ENCODE peak calls at places on chromosomes 3 and 15, in four cellular contexts. A, D, Q and X are unnamed samples. For H3K27me3, the result is how much of the 10 kb centered on the place peaks cover.

GRCh38 chr3:56131976-56132590 is 336.2 kb downstream of the ERC2 start:
- DNase-seq in D (no peak), Q (peak), A (peak), X (peak)

GRCh38 chr3:62607287-62608029 is 234.1 kb upstream of the FEZF2 start:
- DNase-seq in A (peak), D (peak), Q (no peak), X (peak)

GRCh38 chr15:70264014-70264492 is 166.3 kb upstream of the TLE3 start:
- DNase-seq in D (no peak), A (no peak), Q (peak), X (no peak)

GRCh38 chr3:164450276-164450905 is 627.9 kb downstream of the SI start:
- DNase-seq in A (peak), D (no peak), Q (peak), X (no peak)

GRCh38 chr15:93300796-93301195 is 211.8 kb upstream of the RGMA start:
- DNase-seq in A (no peak), D (peak), Q (peak), X (no peak)

GRCh38 chr3:149657458-149657795 is 398 bp downstream of the WWTR1 start:
- DNase-seq in Q (peak), A (peak), D (peak), X (no peak)

GRCh38 chr3:174951023-174951422 is 91.9 kb downstream of the NAALADL2 start:
- DNase-seq in Q (no peak), A (peak), D (no peak), X (no peak)

GRCh38 chr15:90817117-90818057 is 51.0 kb upstream of the FURIN start:
- DNase-seq in A (no peak), Q (no peak), D (peak), X (no peak)

GRCh38 chr15:94924971-94925593 is 693.7 kb downstream of the MCTP2 start:
- DNase-seq in D (no peak), A (no peak), Q (no peak), X (peak)

GRCh38 chr3:8421267-8421666 is 80.4 kb upstream of the LMCD1 start:
- DNase-seq in A (no peak), D (no peak), Q (no peak), X (no peak)

GRCh38 chr15:80228959-80229610 is 22.9 kb downstream of the CTXND1 start:
- DNase-seq in Q (no peak), D (no peak), A (peak), X (peak)

GRCh38 chr3:164498917-164499316 is 579.4 kb downstream of the SI start:
- DNase-seq in D (no peak), Q (no peak), A (no peak), X (no peak)

GRCh38 chr15:90562669-90563068 is 32.9 kb downstream of the CRTC3 start:
- DNase-seq in Q (no peak), A (no peak), D (no peak), X (no peak)

GRCh38 chr3:123791898-123792297 is 92.2 kb downstream of the MYLK start:
- DNase-seq in Q (no peak), A (no peak), D (no peak), X (peak)

DNA sequence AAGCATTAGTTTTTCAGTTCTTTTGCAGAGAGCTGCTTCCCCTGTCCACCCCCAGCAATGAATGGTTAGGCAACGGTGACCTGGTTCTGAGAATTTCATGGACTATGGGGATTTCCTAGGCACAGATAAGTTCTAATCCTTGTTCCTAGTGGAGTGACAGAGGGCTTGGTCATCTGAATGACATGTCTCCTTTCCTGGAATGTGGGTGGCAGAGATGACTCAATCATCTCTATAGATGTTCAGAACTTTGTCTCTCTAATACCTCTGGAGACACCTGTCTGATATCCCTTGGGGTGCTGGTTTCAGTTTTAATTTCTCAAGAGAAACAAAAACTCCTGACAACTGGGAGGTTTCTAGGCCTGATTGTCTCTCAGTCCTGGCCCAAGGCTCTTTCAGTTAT is 10.4 kb downstream of the PLA2G4E start:
- DNase-seq in A (no peak), Q (no peak), D (no peak), X (no peak)
- H3K27me3 ChIP-seq in A (under half), Q (under half), D (under half), X (under half)

GRCh38 chr3:187238239-187238638 is 41.0 kb downstream of the RTP1 start:
- DNase-seq in D (no peak), Q (no peak), A (no peak), X (no peak)

GRCh38 chr3:187242900-187243299 is 45.6 kb downstream of the RTP1 start:
- DNase-seq in D (no peak), Q (no peak), A (no peak), X (no peak)

GRCh38 chr3:187242435-187242834 is 45.1 kb downstream of the RTP1 start:
- DNase-seq in Q (no peak), D (no peak), A (peak), X (peak)

GRCh38 chr3:187237741-187238140 is 40.5 kb downstream of the RTP1 start:
- DNase-seq in D (no peak), Q (no peak), A (no peak), X (no peak)

GRCh38 chr3:187236963-187237362 is 39.7 kb downstream of the RTP1 start:
- DNase-seq in Q (no peak), D (no peak), A (no peak), X (no peak)
- H3K27me3 ChIP-seq in Q (under half), D (under half), A (under half), X (under half)

DNA sequence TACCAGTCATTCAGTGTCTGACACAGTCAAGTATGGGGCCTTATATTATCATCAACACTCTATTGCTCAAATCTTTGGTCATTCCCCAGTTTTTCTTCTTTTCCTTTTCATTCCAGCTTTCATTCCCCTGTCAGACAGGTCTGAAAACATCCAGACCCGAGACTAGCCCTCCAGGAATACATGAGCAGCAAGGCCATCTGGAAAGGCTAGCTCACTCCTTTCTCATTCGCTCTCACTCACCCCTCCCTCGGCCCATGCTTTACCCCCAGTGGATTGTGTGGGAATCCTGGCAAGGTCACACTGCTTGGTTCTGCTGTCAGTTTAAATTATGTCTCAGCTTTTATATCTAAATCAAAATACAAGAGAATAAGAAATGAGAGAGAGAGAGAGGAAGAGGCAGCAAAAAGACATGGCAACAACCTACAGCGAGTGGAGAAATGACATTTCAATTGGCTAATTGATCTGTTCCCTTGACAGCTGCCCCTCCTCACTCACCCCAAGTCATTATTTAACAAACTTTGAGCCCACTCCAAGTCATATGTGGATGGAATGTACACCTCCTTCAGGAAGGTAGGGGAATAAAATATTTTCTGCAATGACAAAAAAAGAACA is 962.2 kb downstream of the TUSC7 start:
- DNase-seq in A (no peak), D (no peak), Q (no peak), X (no peak)
- H3K27me3 ChIP-seq in A (under half), D (under half), Q (under half), X (under half)

DNA sequence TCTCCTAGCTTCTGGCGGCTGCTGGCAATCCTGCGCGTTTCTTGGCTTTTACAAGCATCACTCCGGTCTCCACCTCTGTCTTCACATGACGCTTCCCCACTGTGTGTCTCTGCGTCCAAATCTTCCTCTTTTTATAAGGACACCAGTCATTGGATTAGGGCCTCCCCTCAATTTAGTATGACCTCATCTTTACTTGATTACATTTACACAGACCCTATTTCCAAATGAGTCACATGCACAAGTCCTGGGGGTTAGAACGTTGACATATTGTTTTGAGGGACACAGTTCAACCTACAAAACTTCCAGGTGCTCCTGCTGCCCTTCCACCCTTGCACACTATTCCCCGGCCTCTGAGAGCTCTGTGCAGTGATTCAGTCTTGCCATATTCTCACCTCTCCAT is 215.3 kb downstream of the OPA1 start:
- DNase-seq in D (no peak), A (no peak), Q (no peak), X (no peak)
- H3K27me3 ChIP-seq in D (under half), A (half or more), Q (under half), X (under half)

GRCh38 chr3:147371141-147371540 is 35.2 kb downstream of the ZIC4 start:
- DNase-seq in D (no peak), Q (no peak), A (no peak), X (no peak)
- H3K27me3 ChIP-seq in D (under half), Q (under half), A (under half), X (under half)

DNA sequence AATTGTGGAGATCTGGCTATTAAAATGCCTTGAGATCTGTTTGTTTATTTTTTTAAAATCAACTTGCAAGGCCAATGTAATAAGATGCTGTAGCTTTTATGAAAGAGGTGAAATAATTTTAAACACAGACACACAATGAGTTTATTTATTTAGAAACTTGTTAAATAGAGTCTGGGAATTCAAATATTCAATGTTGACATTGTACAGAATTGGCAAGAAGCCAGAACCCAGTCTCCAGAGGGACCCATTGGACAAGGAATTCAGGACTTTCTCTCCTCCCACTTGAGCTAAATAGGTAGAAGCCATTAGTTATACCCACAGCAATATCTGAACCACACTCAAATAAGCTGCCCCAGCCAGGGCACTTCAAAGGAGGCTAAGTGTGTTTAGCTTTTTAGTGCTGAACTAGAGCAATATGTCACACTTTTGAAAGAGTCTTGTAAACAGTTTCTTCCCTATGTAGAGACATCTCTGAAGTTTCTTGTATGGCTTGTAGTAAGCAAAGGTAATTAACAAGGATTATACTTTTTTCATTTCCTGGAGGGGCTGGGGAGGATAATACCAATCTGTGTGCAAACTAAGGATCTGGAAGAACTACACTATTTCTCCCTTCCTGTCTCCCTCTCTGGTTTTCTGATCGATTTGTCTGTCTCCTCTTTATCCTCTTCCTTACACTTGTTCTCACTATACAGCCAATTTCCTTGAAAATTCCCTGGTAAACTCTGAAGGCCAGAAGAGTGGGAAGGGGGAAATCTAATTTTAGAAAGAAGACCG is 6.0 kb downstream of the MECOM start:
- DNase-seq in D (peak), A (no peak), Q (no peak), X (no peak)
- H3K27me3 ChIP-seq in D (under half), A (half or more), Q (under half), X (under half)